ENCODE peak calls at places on chromosomes 11 and 22, in four cellular contexts. One of them, this sample, is unnamed.

GRCh38 chr11:71525938-71526495 is 1.1 kb upstream of the KRTAP5-7 start:
- DNase-seq in A549: no peak
- DNase-seq in right lobe of liver: no peak
- DNase-seq in ovary: no peak
- DNase-seq in this sample: no peak

GRCh38 chr11:8533332-8533731 is 60.7 kb downstream of the STK33 start:
- DNase-seq in A549: no peak
- DNase-seq in right lobe of liver: no peak
- DNase-seq in ovary: no peak
- DNase-seq in this sample: peak; percentile 67

GRCh38 chr11:56841210-56841810 is 92.8 kb upstream of the OR9G4 start:
- DNase-seq in A549: peak; percentile 35
- DNase-seq in right lobe of liver: no peak
- DNase-seq in ovary: peak; percentile 32
- DNase-seq in this sample: peak; percentile 57

GRCh38 chr11:77371646-77372045 is 70.2 kb upstream of the GDPD4 start:
- DNase-seq in A549: no peak
- DNase-seq in right lobe of liver: no peak
- DNase-seq in ovary: no peak
- DNase-seq in this sample: no peak

GRCh38 chr11:19345519-19345847 is 104.7 kb upstream of the E2F8 start:
- DNase-seq in A549: no peak
- DNase-seq in right lobe of liver: peak; percentile 36
- DNase-seq in ovary: no peak
- DNase-seq in this sample: peak; percentile 53

GRCh38 chr11:3106736-3107524 is 49.7 kb upstream of the CARS1 start:
- DNase-seq in A549: no peak
- DNase-seq in right lobe of liver: no peak
- DNase-seq in ovary: no peak
- DNase-seq in this sample: no peak

GRCh38 chr11:56876621-56877312 is 111.9 kb upstream of the OR5AK2 start:
- DNase-seq in A549: no peak
- DNase-seq in right lobe of liver: no peak
- DNase-seq in ovary: no peak
- DNase-seq in this sample: no peak

GRCh38 chr11:10855295-10855694 is 2.6 kb downstream of the ZBED5 start:
- DNase-seq in A549: no peak
- DNase-seq in right lobe of liver: no peak
- DNase-seq in ovary: no peak
- DNase-seq in this sample: no peak

GRCh38 chr22:25461301-25461700 is 103.2 kb upstream of the GRK3 start:
- DNase-seq in A549: no peak
- DNase-seq in right lobe of liver: no peak
- DNase-seq in ovary: no peak
- DNase-seq in this sample: no peak

GRCh38 chr22:16824718-16825687 is at the start of gene XKR3:
- DNase-seq in A549: no peak
- DNase-seq in right lobe of liver: no peak
- DNase-seq in ovary: no peak
- DNase-seq in this sample: no peak

GRCh38 chr22:45008853-45009751 is 703 bp downstream of the PHF21B start:
- DNase-seq in A549: peak; percentile 14
- DNase-seq in right lobe of liver: no peak
- DNase-seq in ovary: peak; percentile 60
- DNase-seq in this sample: peak; percentile 20

GRCh38 chr22:36386900-36387663 is 685 bp downstream of the MYH9 start:
- DNase-seq in A549: no peak
- DNase-seq in right lobe of liver: peak; percentile 81
- DNase-seq in ovary: peak; percentile 71
- DNase-seq in this sample: peak; percentile 60

GRCh38 chr22:44738347-44738715 is 14.0 kb upstream of the ARHGAP8 start:
- DNase-seq in A549: no peak
- DNase-seq in right lobe of liver: peak; percentile 49
- DNase-seq in ovary: peak; percentile 56
- DNase-seq in this sample: no peak

GRCh38 chr11:77101043-77101537 is 1.6 kb upstream of the OMP start:
- DNase-seq in A549: peak; percentile 56
- DNase-seq in right lobe of liver: no peak
- DNase-seq in ovary: peak; percentile 4
- DNase-seq in this sample: no peak

GRCh38 chr11:76609736-76610370 is 60.7 kb downstream of the LRRC32 start:
- DNase-seq in A549: no peak
- DNase-seq in right lobe of liver: no peak
- DNase-seq in ovary: no peak
- DNase-seq in this sample: no peak

GRCh38 chr22:24580276-24580675 is 12.6 kb downstream of the LRRC75B start:
- DNase-seq in A549: no peak
- DNase-seq in right lobe of liver: no peak
- DNase-seq in ovary: no peak
- DNase-seq in this sample: no peak

GRCh38 chr22:50061824-50062355 is 3.8 kb upstream of the TTLL8 start:
- DNase-seq in A549: no peak
- DNase-seq in right lobe of liver: peak; percentile 8
- DNase-seq in ovary: no peak
- DNase-seq in this sample: no peak

GRCh38 chr11:11909727-11910126 is 68.0 kb downstream of the USP47 start:
- DNase-seq in A549: no peak
- DNase-seq in right lobe of liver: no peak
- DNase-seq in ovary: no peak
- DNase-seq in this sample: no peak

GRCh38 chr11:33452806-33453205 is 195.6 kb downstream of the HIPK3 start:
- DNase-seq in A549: peak; percentile 22
- DNase-seq in right lobe of liver: no peak
- DNase-seq in ovary: no peak
- DNase-seq in this sample: no peak

GRCh38 chr11:88363566-88364169 is 26.1 kb upstream of the CTSC start:
- DNase-seq in A549: no peak
- DNase-seq in right lobe of liver: no peak
- DNase-seq in ovary: no peak
- DNase-seq in this sample: no peak

GRCh38 chr11:116193321-116194114 is 579.3 kb downstream of the BUD13 start:
- DNase-seq in A549: peak; percentile 15
- DNase-seq in right lobe of liver: no peak
- DNase-seq in ovary: peak; percentile 48
- DNase-seq in this sample: peak; percentile 52

GRCh38 chr11:63906585-63906984 is 10.4 kb downstream of the RCOR2 start:
- DNase-seq in A549: no peak
- DNase-seq in right lobe of liver: no peak
- DNase-seq in ovary: no peak
- DNase-seq in this sample: no peak

GRCh38 chr22:28116261-28116673 is 197.2 kb upstream of the PITPNB start:
- DNase-seq in A549: no peak
- DNase-seq in right lobe of liver: no peak
- DNase-seq in ovary: peak; percentile 62
- DNase-seq in this sample: no peak

GRCh38 chr11:14253437-14253836 is 105.5 kb downstream of the RRAS2 start:
- DNase-seq in A549: no peak
- DNase-seq in right lobe of liver: no peak
- DNase-seq in ovary: no peak
- DNase-seq in this sample: no peak

GRCh38 chr22:25744694-25745093 is 2.7 kb downstream of the MYO18B start:
- DNase-seq in A549: no peak
- DNase-seq in right lobe of liver: no peak
- DNase-seq in ovary: no peak
- DNase-seq in this sample: no peak

GRCh38 chr22:48779661-48780596 is 1047.7 kb downstream of the BRD1 start:
- DNase-seq in A549: no peak
- DNase-seq in right lobe of liver: no peak
- DNase-seq in ovary: no peak
- DNase-seq in this sample: no peak

GRCh38 chr11:28482666-28483065 is 374.5 kb downstream of the METTL15 start:
- DNase-seq in A549: no peak
- DNase-seq in right lobe of liver: no peak
- DNase-seq in ovary: no peak
- DNase-seq in this sample: no peak

GRCh38 chr11:61913699-61914395 is 3.5 kb downstream of the RAB3IL1 start:
- DNase-seq in A549: no peak
- DNase-seq in right lobe of liver: no peak
- DNase-seq in ovary: peak; percentile 25
- DNase-seq in this sample: no peak

GRCh38 chr11:47924184-47924671 is 56.1 kb upstream of the PTPRJ start:
- DNase-seq in A549: peak; percentile 61
- DNase-seq in right lobe of liver: peak; percentile 73
- DNase-seq in ovary: no peak
- DNase-seq in this sample: peak; percentile 78

GRCh38 chr11:17822021-17822781 is 87.6 kb downstream of the KCNC1 start:
- DNase-seq in A549: no peak
- DNase-seq in right lobe of liver: no peak
- DNase-seq in ovary: no peak
- DNase-seq in this sample: no peak

GRCh38 chr22:23613193-23613973 is 18.7 kb downstream of the DRICH1 start:
- DNase-seq in A549: no peak
- DNase-seq in right lobe of liver: no peak
- DNase-seq in ovary: no peak
- DNase-seq in this sample: no peak

DNA sequence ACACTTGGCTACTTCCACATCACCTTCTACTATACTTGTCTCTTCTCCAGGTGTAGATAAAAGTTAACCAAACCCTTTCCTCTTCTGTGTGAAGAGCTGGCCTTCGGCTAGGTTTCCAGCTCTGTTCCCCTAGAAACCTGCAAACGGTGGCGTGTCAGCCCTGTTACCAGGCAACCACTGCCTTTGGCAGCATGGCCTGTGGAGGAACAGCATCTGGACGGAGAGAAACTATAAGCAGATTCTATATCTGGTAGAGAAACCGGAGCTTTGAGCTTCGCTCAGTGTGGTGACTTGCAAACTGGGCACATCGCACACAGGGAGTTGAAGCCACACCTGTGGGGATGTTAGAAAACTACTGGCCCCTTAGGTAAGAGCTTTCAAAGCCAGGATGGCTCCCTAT is 35.9 kb downstream of the ARAP1 start:
- DNase-seq in A549: no peak
- DNase-seq in right lobe of liver: no peak
- DNase-seq in ovary: no peak
- DNase-seq in this sample: no peak
- H3K4me1 ChIP-seq in A549: peaks cover 12% of the 10 kb centered on the region
- H3K4me1 ChIP-seq in right lobe of liver: peaks cover 3% of the 10 kb centered on the region
- H3K4me1 ChIP-seq in ovary: peaks cover 26% of the 10 kb centered on the region
- H3K4me1 ChIP-seq in this sample: peaks cover 14% of the 10 kb centered on the region

GRCh38 chr11:22828373-22828772 is 1.2 kb downstream of the SVIP start:
- DNase-seq in A549: no peak
- DNase-seq in right lobe of liver: no peak
- DNase-seq in ovary: no peak
- DNase-seq in this sample: no peak

GRCh38 chr11:22832315-22833041 is 2.9 kb upstream of the SVIP start:
- DNase-seq in A549: peak; percentile 4
- DNase-seq in right lobe of liver: no peak
- DNase-seq in ovary: no peak
- DNase-seq in this sample: no peak

GRCh38 chr11:22830082-22830414 is 447 bp upstream of the SVIP start:
- DNase-seq in A549: no peak
- DNase-seq in right lobe of liver: no peak
- DNase-seq in ovary: no peak
- DNase-seq in this sample: no peak

GRCh38 chr11:22829231-22830081 is at the start of gene SVIP:
- DNase-seq in A549: peak; percentile 65
- DNase-seq in right lobe of liver: peak; percentile 99
- DNase-seq in ovary: peak; percentile 97
- DNase-seq in this sample: peak; percentile 96
- TF ChIP-seq POLR2A in A549: peak; percentile 52
- TF ChIP-seq POLR2A in right lobe of liver: peak; percentile 86
- TF ChIP-seq POLR2A in ovary: peak; percentile 87
- TF ChIP-seq POLR2A in this sample: no peak

GRCh38 chr11:118448294-118448693 is 12.0 kb downstream of the KMT2A start:
- DNase-seq in A549: no peak
- DNase-seq in right lobe of liver: no peak
- DNase-seq in ovary: no peak
- DNase-seq in this sample: no peak

GRCh38 chr11:118450451-118450850 is 14.2 kb downstream of the KMT2A start:
- DNase-seq in A549: no peak
- DNase-seq in right lobe of liver: no peak
- DNase-seq in ovary: no peak
- DNase-seq in this sample: no peak

GRCh38 chr11:118447423-118447822 is 11.1 kb downstream of the KMT2A start:
- DNase-seq in A549: no peak
- DNase-seq in right lobe of liver: no peak
- DNase-seq in ovary: no peak
- DNase-seq in this sample: no peak

GRCh38 chr11:118443590-118444218 is 7.4 kb downstream of the KMT2A start:
- DNase-seq in A549: no peak
- DNase-seq in right lobe of liver: no peak
- DNase-seq in ovary: no peak
- DNase-seq in this sample: peak; percentile 13

GRCh38 chr11:118449316-118449918 is 13.1 kb downstream of the KMT2A start:
- DNase-seq in A549: no peak
- DNase-seq in right lobe of liver: no peak
- DNase-seq in ovary: no peak
- DNase-seq in this sample: peak; percentile 22
- H3K4me1 ChIP-seq in A549: no peaks in the 10 kb centered on the region
- H3K4me1 ChIP-seq in right lobe of liver: no peaks in the 10 kb centered on the region
- H3K4me1 ChIP-seq in ovary: peaks cover 1% of the 10 kb centered on the region
- H3K4me1 ChIP-seq in this sample: peaks cover 40% of the 10 kb centered on the region

GRCh38 chr11:114174712-114175495 is 115.4 kb downstream of the ZBTB16 start:
- DNase-seq in A549: no peak
- DNase-seq in right lobe of liver: no peak
- DNase-seq in ovary: no peak
- DNase-seq in this sample: no peak

GRCh38 chr11:114172871-114173444 is 113.4 kb downstream of the ZBTB16 start:
- DNase-seq in A549: no peak
- DNase-seq in right lobe of liver: no peak
- DNase-seq in ovary: no peak
- DNase-seq in this sample: no peak

GRCh38 chr11:114175706-114176105 is 116.2 kb downstream of the ZBTB16 start:
- DNase-seq in A549: no peak
- DNase-seq in right lobe of liver: no peak
- DNase-seq in ovary: no peak
- DNase-seq in this sample: no peak

GRCh38 chr11:114172055-114172861 is 112.7 kb downstream of the ZBTB16 start:
- DNase-seq in A549: no peak
- DNase-seq in right lobe of liver: peak; percentile 42
- DNase-seq in ovary: no peak
- DNase-seq in this sample: no peak

DNA sequence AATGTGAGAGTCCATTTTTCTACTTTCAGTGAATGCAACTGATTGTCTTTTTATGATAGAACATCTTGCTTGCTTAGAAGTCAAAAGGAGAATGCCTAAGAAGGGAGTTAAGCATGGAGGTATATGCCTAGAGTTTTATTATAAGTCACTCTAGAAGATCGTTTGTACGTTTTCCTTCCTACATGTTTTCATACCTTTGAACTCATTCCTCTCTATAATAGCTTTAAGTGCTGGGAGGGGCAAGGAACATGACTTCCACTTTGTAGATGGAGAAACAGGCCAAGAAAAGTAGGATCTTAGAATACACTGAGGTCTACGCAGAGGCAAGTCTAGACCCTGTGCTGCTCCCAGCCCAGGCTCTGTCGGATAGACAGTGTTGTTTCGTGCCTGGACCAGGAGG is 114.3 kb downstream of the ZBTB16 start:
- DNase-seq in A549: no peak
- DNase-seq in right lobe of liver: no peak
- DNase-seq in ovary: no peak
- DNase-seq in this sample: no peak
- TF ChIP-seq POLR2A in A549: no peak
- TF ChIP-seq POLR2A in right lobe of liver: no peak
- TF ChIP-seq POLR2A in ovary: no peak
- TF ChIP-seq POLR2A in this sample: no peak

GRCh38 chr11:1006762-1007161 is 29.8 kb downstream of the MUC6 start:
- DNase-seq in A549: no peak
- DNase-seq in right lobe of liver: no peak
- DNase-seq in ovary: peak; percentile 63
- DNase-seq in this sample: no peak
- H3K4me1 ChIP-seq in A549: no peaks in the 10 kb centered on the region
- H3K4me1 ChIP-seq in right lobe of liver: no peaks in the 10 kb centered on the region
- H3K4me1 ChIP-seq in ovary: peaks cover 2% of the 10 kb centered on the region
- H3K4me1 ChIP-seq in this sample: no peaks in the 10 kb centered on the region

This sample was measured in thyroid gland.